ENCODE peak calls at places on chromosomes 13 and 19, in six cellular contexts. B, T, U, Q, I and P are unnamed samples.

GRCh38 chr19:53942001-53942786 is 20.5 kb upstream of the CACNG8 start:
- DNase-seq in Q (peak), T (no peak), I (no peak), B (no peak), U (no peak), P (no peak)

GRCh38 chr13:66128201-66128600 is 1101.9 kb downstream of the PCDH9 start:
- DNase-seq in Q (no peak), B (no peak), U (no peak), I (no peak), T (no peak), P (no peak)

GRCh38 chr19:9953802-9954542 is 17.7 kb upstream of the OLFM2 start:
- DNase-seq in T (no peak), B (no peak), I (no peak), Q (no peak), U (no peak), P (no peak)

GRCh38 chr13:48542581-48543341 is 9.9 kb upstream of the RCBTB2 start:
- DNase-seq in T (no peak), B (peak), I (peak), U (no peak), Q (no peak), P (no peak)

GRCh38 chr13:48819889-48820288 is 155.8 kb upstream of the FNDC3A start:
- DNase-seq in T (no peak), Q (peak), I (no peak), U (no peak), B (no peak), P (peak)

GRCh38 chr13:32528358-32528757 is 10.2 kb downstream of the N4BP2L2 start:
- DNase-seq in B (no peak), U (no peak), I (no peak), T (no peak), Q (no peak), P (peak)

GRCh38 chr19:58544591-58545285 is 874 bp downstream of the TRIM28 start:
- DNase-seq in T (no peak), I (no peak), Q (peak), U (no peak), B (peak), P (peak)

GRCh38 chr19:40084948-40085347 is 5.8 kb downstream of the ZNF780A start:
- DNase-seq in U (no peak), I (no peak), B (no peak), T (no peak), Q (no peak), P (no peak)

GRCh38 chr19:8116437-8117293 is 32.7 kb downstream of the FBN3 start:
- DNase-seq in I (no peak), U (no peak), Q (peak), T (no peak), B (peak), P (no peak)

GRCh38 chr19:33064117-33064777 is 441 bp downstream of the RHPN2 start:
- DNase-seq in Q (peak), U (no peak), I (peak), T (no peak), B (peak), P (no peak)

GRCh38 chr19:44840811-44841210 is 5.3 kb upstream of the NECTIN2 start:
- DNase-seq in Q (no peak), U (no peak), T (no peak), B (no peak), I (no peak), P (no peak)

GRCh38 chr13:93621051-93621450 is 394.4 kb downstream of the GPC6 start:
- DNase-seq in B (no peak), Q (no peak), T (no peak), U (no peak), I (no peak), P (peak)

GRCh38 chr19:58001895-58002369 is 688 bp downstream of the ZNF606 start:
- DNase-seq in B (no peak), T (no peak), Q (no peak), U (no peak), I (no peak), P (peak)

GRCh38 chr19:9818175-9818733 is 625 bp downstream of the FBXL12 start:
- DNase-seq in U (no peak), Q (no peak), I (no peak), B (no peak), T (no peak), P (no peak)

GRCh38 chr19:17873661-17874422 is 2.1 kb downstream of the SLC5A5 start:
- DNase-seq in Q (peak), I (no peak), B (no peak), T (no peak), U (no peak), P (peak)

GRCh38 chr13:104143760-104144406 is 1077.7 kb upstream of the SLC10A2 start:
- DNase-seq in B (no peak), Q (peak), U (no peak), I (no peak), T (no peak), P (no peak)

GRCh38 chr13:110047511-110047910 is 259.4 kb downstream of the COL4A1 start:
- DNase-seq in U (peak), B (peak), I (peak), T (no peak), Q (peak), P (peak)

GRCh38 chr13:78712866-78713265 is 53.9 kb upstream of the OBI1 start:
- DNase-seq in Q (no peak), B (no peak), T (no peak), U (no peak), I (no peak), P (no peak)

GRCh38 chr13:108086678-108087077 is 128.7 kb downstream of the LIG4 start:
- DNase-seq in T (no peak), I (no peak), U (peak), B (no peak), Q (peak), P (peak)

GRCh38 chr19:38977445-38978314 is 2.1 kb upstream of the FBXO17 start:
- DNase-seq in T (no peak), Q (no peak), I (no peak), U (no peak), B (no peak), P (peak)

GRCh38 chr19:10009714-10010224 is 535 bp downstream of the COL5A3 start:
- DNase-seq in T (no peak), Q (no peak), U (no peak), I (no peak), B (no peak), P (peak)

GRCh38 chr19:2188708-2189385 is 25.1 kb downstream of the DOT1L start:
- DNase-seq in U (no peak), I (no peak), Q (no peak), B (no peak), T (no peak), P (peak)

GRCh38 chr13:79745141-79745540 is 264.2 kb downstream of the NDFIP2 start:
- DNase-seq in U (no peak), I (no peak), Q (no peak), B (no peak), T (no peak), P (no peak)

GRCh38 chr19:10120538-10121198 is 969 bp upstream of the EIF3G start:
- DNase-seq in B (no peak), U (no peak), Q (peak), T (no peak), I (no peak), P (peak)

GRCh38 chr19:29880498-29881081 is 61.4 kb upstream of the URI1 start:
- DNase-seq in T (no peak), U (no peak), I (no peak), Q (no peak), B (no peak), P (no peak)

GRCh38 chr19:3389876-3390361 is 23.5 kb downstream of the NFIC start:
- DNase-seq in B (no peak), Q (no peak), T (no peak), I (no peak), U (no peak), P (no peak)

GRCh38 chr19:47427241-47428176 is 8.2 kb upstream of the MEIS3 start:
- DNase-seq in T (no peak), U (no peak), I (peak), Q (peak), B (peak), P (peak)

GRCh38 chr19:30479231-30479630 is 107.0 kb downstream of the ZNF536 start:
- DNase-seq in B (no peak), I (no peak), U (no peak), Q (no peak), T (no peak), P (no peak)

GRCh38 chr13:74132152-74132767 is 1.9 kb downstream of the KLF12 start:
- DNase-seq in T (no peak), I (no peak), B (no peak), U (no peak), Q (peak), P (peak)

GRCh38 chr13:64591981-64592380 is 2638.2 kb downstream of the PCDH9 start:
- DNase-seq in T (no peak), I (no peak), B (no peak), Q (peak), U (peak), P (peak)

GRCh38 chr13:30607908-30608307 is 9.8 kb upstream of the USPL1 start:
- DNase-seq in T (no peak), Q (no peak), U (no peak), B (no peak), I (peak), P (peak)

GRCh38 chr13:44796597-44797517 is 192.4 kb downstream of the NUFIP1 start:
- DNase-seq in T (no peak), B (no peak), Q (no peak), U (no peak), I (no peak), P (no peak)

GRCh38 chr13:110359840-110360301 is 52.8 kb downstream of the COL4A2 start:
- DNase-seq in U (no peak), B (no peak), T (no peak), Q (no peak), I (no peak), P (no peak)

GRCh38 chr19:19599190-19599535 is 19.3 kb downstream of the PBX4 start:
- DNase-seq in B (no peak), T (no peak), I (no peak), Q (no peak), U (no peak), P (no peak)

GRCh38 chr19:10292206-10292788 is 2.5 kb downstream of the ICAM5 start:
- DNase-seq in B (peak), T (peak), Q (peak), I (peak), U (no peak), P (peak)

GRCh38 chr19:46350029-46350757 is 3.3 kb downstream of the PPP5C start:
- DNase-seq in I (no peak), U (no peak), B (no peak), T (no peak), Q (no peak), P (peak)

GRCh38 chr19:3720533-3720917 is 12.3 kb downstream of the TJP3 start:
- DNase-seq in U (no peak), Q (no peak), T (no peak), I (no peak), B (no peak), P (no peak)

GRCh38 chr13:25738342-25738771 is 313.5 kb downstream of the SHISA2 start:
- DNase-seq in I (no peak), Q (no peak), U (peak), T (no peak), B (no peak), P (peak)

GRCh38 chr13:28338202-28338601 is 156.7 kb downstream of the FLT1 start:
- DNase-seq in I (no peak), B (no peak), Q (no peak), U (no peak), T (no peak), P (no peak)

GRCh38 chr19:48899781-48900476 is at the start of gene NUCB1:
- DNase-seq in T (peak), B (peak), U (peak), I (peak), Q (peak), P (peak)
- TF ChIP-seq CTCF in T (no peak), B (peak), U (peak), I (peak), Q (no peak), P (peak)

GRCh38 chr13:26758496-26759155 is 2.0 kb downstream of the GPR12 start:
- DNase-seq in B (no peak), U (no peak), Q (no peak), T (no peak), I (no peak), P (no peak)

GRCh38 chr13:26760835-26761582 is 423 bp upstream of the GPR12 start:
- DNase-seq in I (no peak), T (no peak), B (no peak), U (no peak), Q (no peak), P (no peak)

GRCh38 chr13:26759907-26760834 is at the start of gene GPR12:
- DNase-seq in Q (no peak), U (no peak), I (no peak), B (no peak), T (no peak), P (peak)

DNA sequence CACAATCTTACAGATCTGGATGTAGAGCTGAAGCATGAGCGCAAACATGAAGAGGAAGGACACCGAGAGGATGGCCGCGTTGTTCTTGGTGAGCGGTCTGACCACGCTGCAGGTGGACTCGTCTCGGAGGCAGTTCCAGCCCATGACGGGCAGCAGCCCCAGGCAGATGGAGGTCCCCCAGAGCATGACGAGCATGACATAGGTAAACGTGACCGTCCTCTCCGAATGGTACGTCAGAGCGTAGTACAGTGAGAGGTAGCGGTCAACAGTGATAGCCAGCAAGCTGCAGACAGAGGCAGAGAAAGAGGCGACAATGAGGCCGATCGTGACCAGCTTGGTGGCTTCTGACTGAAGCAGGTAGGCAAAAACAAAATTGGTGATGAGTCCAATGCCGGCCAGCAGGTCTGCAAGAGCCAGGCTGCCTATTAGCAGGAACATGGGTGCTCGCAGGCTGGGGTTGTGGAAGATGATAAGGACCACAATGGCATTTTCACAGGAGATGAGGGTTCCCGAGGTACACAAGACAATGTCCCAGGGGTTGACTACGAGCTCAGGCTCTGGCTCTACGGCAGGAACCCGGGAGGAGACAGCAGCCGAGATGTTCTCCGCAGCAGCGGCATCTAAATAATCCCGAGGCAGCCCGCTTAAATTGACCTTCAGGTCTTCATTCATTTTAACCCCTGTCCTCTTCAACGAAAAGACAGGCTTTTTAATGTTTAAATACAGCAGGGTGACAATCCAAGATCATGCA is 1.3 kb downstream of the GPR12 start:
- DNase-seq in B (no peak), U (no peak), Q (no peak), I (no peak), T (no peak), P (no peak)
- H3K4me3 ChIP-seq in B (no peak), U (no peak), Q (no peak), I (no peak), T (no peak), P (no peak)

GRCh38 chr13:53821632-53822031 is 793.0 kb downstream of the OLFM4 start:
- DNase-seq in U (no peak), B (no peak), I (no peak), Q (peak), T (no peak), P (no peak)

GRCh38 chr13:53822136-53822535 is 793.5 kb downstream of the OLFM4 start:
- DNase-seq in Q (no peak), U (no peak), I (no peak), B (no peak), T (no peak), P (no peak)
- TF ChIP-seq CTCF in Q (no peak), U (no peak), I (no peak), B (no peak), T (no peak), P (no peak)

GRCh38 chr13:95552208-95552538 is 347 bp upstream of the CLDN10 start:
- DNase-seq in U (no peak), Q (no peak), T (no peak), I (no peak), B (no peak), P (no peak)

GRCh38 chr13:95553614-95554385 is 1.3 kb downstream of the CLDN10 start:
- DNase-seq in I (peak), T (no peak), B (no peak), Q (peak), U (no peak), P (peak)

GRCh38 chr13:95556981-95557380 is 4.5 kb downstream of the CLDN10 start:
- DNase-seq in Q (no peak), B (no peak), T (no peak), I (no peak), U (no peak), P (no peak)

GRCh38 chr13:95553271-95553588 is 710 bp downstream of the CLDN10 start:
- DNase-seq in I (no peak), U (no peak), Q (no peak), T (no peak), B (no peak), P (no peak)

DNA sequence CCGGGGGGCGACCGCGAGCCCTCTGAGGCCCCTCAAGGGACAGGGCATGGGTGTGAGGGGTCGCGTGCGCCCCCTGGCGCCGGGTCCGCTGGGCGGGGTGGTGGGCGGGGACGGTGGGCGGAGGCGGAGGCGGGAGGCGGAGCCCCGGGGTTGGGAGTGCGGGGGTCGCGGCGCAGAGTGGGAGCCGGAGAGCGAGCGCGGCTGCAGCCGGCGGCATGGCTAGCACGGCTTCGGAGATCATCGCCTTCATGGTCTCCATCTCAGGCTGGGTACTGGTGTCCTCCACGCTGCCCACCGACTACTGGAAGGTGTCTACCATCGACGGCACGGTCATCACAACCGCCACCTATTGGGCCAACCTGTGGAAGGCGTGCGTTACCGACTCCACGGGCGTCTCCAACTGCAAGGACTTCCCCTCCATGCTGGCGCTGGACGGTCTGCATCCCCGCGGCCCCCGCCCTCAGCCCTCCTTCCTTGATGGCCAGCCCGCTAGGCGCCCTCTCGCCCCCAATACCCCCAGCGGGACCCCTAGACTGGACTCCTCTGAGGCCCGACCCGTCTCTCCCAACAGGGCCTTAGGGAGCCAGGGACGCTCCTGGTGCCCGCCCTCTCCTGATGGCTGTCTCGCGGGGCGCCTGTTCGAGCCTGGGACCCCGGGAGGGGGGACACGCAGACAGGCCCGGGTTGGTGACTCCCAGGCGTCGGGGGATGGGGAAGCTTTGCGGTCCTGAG is at the start of gene CLDN10:
- DNase-seq in T (no peak), Q (no peak), I (no peak), B (no peak), U (no peak), P (no peak)
- H3K4me3 ChIP-seq in T (no peak), Q (peak), I (no peak), B (no peak), U (peak), P (no peak)

GRCh38 chr13:114152285-114152645 is 19.8 kb upstream of the RASA3 start:
- DNase-seq in B (no peak), U (no peak), I (no peak), T (no peak), Q (no peak), P (no peak)

GRCh38 chr13:114152831-114153371 is 20.5 kb upstream of the RASA3 start:
- DNase-seq in I (no peak), Q (no peak), U (no peak), B (no peak), T (no peak), P (no peak)

GRCh38 chr13:114151031-114151430 is 18.6 kb upstream of the RASA3 start:
- DNase-seq in T (no peak), B (no peak), Q (no peak), U (no peak), I (no peak), P (no peak)

GRCh38 chr13:114149774-114150740 is 17.6 kb upstream of the RASA3 start:
- DNase-seq in U (no peak), T (no peak), Q (no peak), B (no peak), I (no peak), P (no peak)

GRCh38 chr13:114151565-114152284 is 19.3 kb upstream of the RASA3 start:
- DNase-seq in B (peak), I (peak), T (no peak), U (no peak), Q (peak), P (peak)
- TF ChIP-seq CTCF in B (peak), I (no peak), T (no peak), U (no peak), Q (no peak), P (peak)

GRCh38 chr13:24269803-24270202 is 39.6 kb upstream of the C1QTNF9 start:
- DNase-seq in I (no peak), Q (no peak), T (no peak), U (no peak), B (no peak), P (peak)

GRCh38 chr13:24267283-24267682 is 42.1 kb upstream of the C1QTNF9 start:
- DNase-seq in B (no peak), T (no peak), I (no peak), U (no peak), Q (no peak), P (no peak)

GRCh38 chr13:24264976-24265375 is 44.4 kb upstream of the C1QTNF9 start:
- DNase-seq in Q (no peak), I (peak), T (no peak), B (no peak), U (no peak), P (peak)

GRCh38 chr13:24265453-24265852 is 43.9 kb upstream of the C1QTNF9 start:
- DNase-seq in Q (no peak), T (no peak), U (no peak), I (no peak), B (no peak), P (no peak)

DNA sequence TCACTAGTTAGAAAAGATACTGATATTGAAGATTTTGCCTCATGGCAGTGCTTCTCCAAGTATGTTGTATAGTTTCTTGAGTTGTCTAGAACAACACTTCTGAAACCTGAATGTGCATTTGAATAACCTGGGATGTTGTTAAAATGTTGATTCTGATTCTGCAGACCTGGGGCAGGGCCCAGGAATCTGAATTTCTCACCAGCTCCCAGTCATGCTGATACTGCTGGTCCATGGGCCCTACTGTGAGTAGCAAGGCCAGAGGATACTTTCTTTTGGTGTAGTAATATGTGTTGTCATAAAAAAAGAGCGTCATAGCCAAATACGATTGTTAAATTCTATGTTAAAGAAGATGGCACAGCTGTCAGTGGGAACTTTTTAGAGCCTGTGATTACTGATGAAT is 41.6 kb upstream of the C1QTNF9 start:
- DNase-seq in U (no peak), Q (no peak), B (no peak), T (no peak), I (no peak), P (no peak)
- H3K4me3 ChIP-seq in U (no peak), Q (no peak), B (no peak), T (no peak), I (no peak), P (no peak)